ENCODE peak calls at places on chromosomes 16 and 17, in eight cellular contexts. R is heart left ventricle, E is heart right ventricle, V is stomach, I is mesenchymal stem cell, W is PC-3, H is transverse colon, C is GM23338. D is an unnamed sample.

GRCh38 chr16:10625595-10626357 is 45.4 kb upstream of the EMP2 start:
- DNase-seq in R (no peak), E (no peak), V (no peak), I (no peak), W (peak; percentile 60), H (no peak), C (no peak), D (no peak)

GRCh38 chr17:81398855-81399451 is 3.7 kb downstream of the BAHCC1 start:
- DNase-seq in R (no peak), E (no peak), V (no peak), I (peak; percentile 64), W (peak; percentile 33), H (no peak), C (no peak), D (no peak)

GRCh38 chr16:73434621-73435020 is 386.7 kb upstream of the ZFHX3 start:
- DNase-seq in R (no peak), E (no peak), V (no peak), I (no peak), W (no peak), H (no peak), C (no peak), D (no peak)

GRCh38 chr16:4990415-4990814 is 32.3 kb downstream of the SEC14L5 start:
- DNase-seq in R (no peak), E (no peak), V (no peak), I (no peak), W (no peak), H (no peak), C (no peak), D (no peak)

GRCh38 chr16:27114006-27114405 is 47.3 kb downstream of the C16orf82 start:
- DNase-seq in R (no peak), E (no peak), V (no peak), I (no peak), W (no peak), H (no peak), C (no peak), D (no peak)

GRCh38 chr16:25037221-25037620 is 22.1 kb upstream of the ARHGAP17 start:
- DNase-seq in R (no peak), E (no peak), V (no peak), I (no peak), W (no peak), H (no peak), C (no peak), D (no peak)

GRCh38 chr17:14359251-14359939 is 58.5 kb downstream of the HS3ST3B1 start:
- DNase-seq in R (no peak), E (no peak), V (no peak), I (peak; percentile 35), W (no peak), H (no peak), C (no peak), D (no peak)

GRCh38 chr17:79974786-79975497 is 60.7 kb downstream of the TBC1D16 start:
- DNase-seq in R (no peak), E (no peak), V (peak; percentile 71), I (no peak), W (no peak), H (no peak), C (peak; percentile 88), D (peak; percentile 75)

GRCh38 chr16:35188288-35189155 is 1729.1 kb downstream of the TP53TG3F start:
- DNase-seq in R (no peak), E (no peak), V (no peak), I (no peak), W (no peak), H (no peak), C (peak; percentile 8), D (no peak)

GRCh38 chr17:48748728-48749566 is 20.4 kb upstream of the HOXB13 start:
- DNase-seq in R (no peak), E (no peak), V (no peak), I (peak; percentile 5), W (peak; percentile 61), H (no peak), C (no peak), D (no peak)

GRCh38 chr16:20320592-20320991 is 6.7 kb downstream of the GP2 start:
- DNase-seq in R (no peak), E (no peak), V (no peak), I (no peak), W (no peak), H (no peak), C (no peak), D (no peak)
- H3K27ac ChIP-seq in R (no peak overlapping the region), E (no peak overlapping the region), V (no peak overlapping the region), I (no peak overlapping the region), W (no peak overlapping the region), H (no peak overlapping the region), C (no peak overlapping the region), D (no peak overlapping the region)

GRCh38 chr17:18888766-18889290 is 30.9 kb downstream of the PRPSAP2 start:
- DNase-seq in R (no peak), E (no peak), V (no peak), I (no peak), W (no peak), H (no peak), C (no peak), D (no peak)
- H3K36me3 ChIP-seq in R (peaks cover 4% of the 10 kb centered on the region), E (peaks cover 84% of the 10 kb centered on the region), V (peaks cover 35% of the 10 kb centered on the region), I (peaks cover 44% of the 10 kb centered on the region), W (peaks cover 43% of the 10 kb centered on the region), H (peaks cover 23% of the 10 kb centered on the region), C (peaks cover 39% of the 10 kb centered on the region), D (no peaks in the 10 kb centered on the region)

DNA sequence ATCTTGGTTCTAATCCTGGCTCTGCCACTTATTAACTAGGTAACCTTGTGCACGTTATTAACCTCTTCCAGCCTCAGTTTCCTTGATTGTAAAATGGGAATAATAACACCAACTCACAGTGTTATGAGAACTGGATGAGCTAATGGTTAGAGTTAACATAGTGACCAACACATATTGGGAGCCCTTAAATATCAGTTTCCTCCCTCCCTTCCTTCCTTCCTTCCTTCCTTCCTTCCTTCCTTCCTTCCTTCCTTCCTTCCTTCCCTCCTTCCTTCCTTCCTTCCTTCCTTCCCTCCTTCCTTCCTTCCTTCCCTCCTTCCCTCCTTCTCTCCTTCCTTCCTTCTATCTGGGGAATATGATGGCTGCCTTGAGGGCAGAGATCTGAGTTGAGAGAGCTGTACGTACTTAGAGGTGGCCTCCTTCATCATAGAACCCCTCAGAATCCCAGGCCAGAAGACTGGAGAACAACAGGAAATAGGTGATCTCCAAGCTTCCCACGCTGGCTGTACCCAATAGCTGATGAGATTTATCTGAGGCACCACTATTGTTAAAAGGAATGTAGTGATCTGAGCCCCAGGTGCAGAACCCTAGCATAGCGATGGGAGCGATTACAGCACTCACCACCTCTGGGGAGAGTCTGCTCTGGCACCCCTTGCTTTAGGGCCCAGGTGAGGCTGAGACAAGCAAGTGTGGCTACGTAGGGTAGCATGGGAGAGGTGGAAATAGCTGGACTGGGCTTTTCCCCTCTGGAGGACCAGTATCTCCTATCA is 26.2 kb downstream of the CCR7 start:
- DNase-seq in R (peak; percentile 19), E (no peak), V (no peak), I (no peak), W (no peak), H (no peak), C (no peak), D (peak; percentile 15)
- H3K4me1 ChIP-seq in R (peaks cover 86% of the 10 kb centered on the region), E (peaks cover 94% of the 10 kb centered on the region), V (peaks cover 39% of the 10 kb centered on the region), I (peaks cover 44% of the 10 kb centered on the region), W (no peaks in the 10 kb centered on the region), H (peaks cover 47% of the 10 kb centered on the region), C (peaks cover 4% of the 10 kb centered on the region), D (peaks cover 2% of the 10 kb centered on the region)

DNA sequence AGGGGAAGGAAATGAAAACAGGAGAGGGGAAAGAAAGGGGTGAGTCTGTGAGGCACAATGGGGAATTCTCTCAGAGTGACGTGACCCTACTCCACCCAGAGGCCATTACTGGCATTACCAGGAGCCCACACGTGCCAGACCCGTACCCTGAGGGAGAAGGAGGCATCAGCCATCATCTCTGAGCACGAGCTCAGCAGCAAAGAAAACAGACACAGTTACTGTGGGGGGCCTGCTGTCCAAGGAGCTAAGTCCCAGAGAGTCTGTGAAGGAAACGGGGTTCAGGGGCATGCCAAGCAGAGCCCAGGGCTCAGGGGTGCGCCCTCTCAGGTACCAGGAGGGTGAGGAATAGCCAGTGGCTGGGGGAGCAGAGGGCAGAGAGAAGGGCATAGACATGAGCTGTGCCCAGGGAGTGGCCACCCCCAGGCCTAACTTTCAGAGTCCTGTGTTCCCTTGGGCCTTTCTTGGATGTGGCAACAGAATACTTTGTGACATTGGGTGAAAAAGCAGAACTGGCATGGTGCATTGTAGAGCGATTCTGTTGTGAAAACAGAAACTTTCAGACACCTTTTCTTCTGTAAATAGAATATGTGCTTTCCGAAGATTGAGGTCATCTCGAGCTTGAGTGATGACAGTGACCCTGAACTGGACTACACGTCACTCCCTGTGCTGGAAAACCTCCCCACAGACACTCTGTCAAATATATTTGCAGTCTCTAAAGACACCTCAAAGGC is 11.3 kb downstream of the TAF1C start:
- DNase-seq in R (peak; percentile 55), E (no peak), V (peak; percentile 55), I (peak; percentile 72), W (peak; percentile 72), H (peak; percentile 58), C (peak; percentile 76), D (no peak)
- H3K27ac ChIP-seq in R (peak overlapping the region; percentile 83), E (peak overlapping the region; percentile 87), V (peak overlapping the region; percentile 80), I (no peak overlapping the region), W (no peak overlapping the region), H (no peak overlapping the region), C (no peak overlapping the region), D (no peak overlapping the region)

DNA sequence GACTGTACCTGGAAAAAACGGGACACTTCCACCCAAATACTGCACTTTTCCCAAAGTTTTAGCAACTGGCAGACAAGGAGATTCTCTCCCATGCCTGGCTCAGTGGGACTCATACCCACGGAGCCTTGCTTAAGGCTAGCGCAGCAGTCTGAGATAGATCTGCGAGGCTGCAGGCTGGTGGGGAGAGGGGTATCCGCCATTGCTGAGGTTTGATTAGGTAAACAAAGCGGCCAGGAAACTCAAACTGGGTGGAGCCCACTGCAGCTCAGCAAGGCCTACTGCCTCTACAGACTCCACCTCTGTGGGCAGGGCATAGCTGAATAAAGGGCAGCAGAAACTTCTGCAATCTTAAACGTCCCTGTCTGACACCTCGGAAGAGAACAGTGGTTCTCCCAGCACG is 44.8 kb downstream of the UTP18 start:
- DNase-seq in R (no peak), E (no peak), V (no peak), I (no peak), W (no peak), H (no peak), C (no peak), D (no peak)
- H3K36me3 ChIP-seq in R (no peaks in the 10 kb centered on the region), E (no peaks in the 10 kb centered on the region), V (no peaks in the 10 kb centered on the region), I (peaks cover 1% of the 10 kb centered on the region), W (no peaks in the 10 kb centered on the region), H (no peaks in the 10 kb centered on the region), C (no peaks in the 10 kb centered on the region), D (no peaks in the 10 kb centered on the region)

GRCh38 chr17:42521036-42521435 is 15.0 kb upstream of the NAGLU start:
- DNase-seq in R (no peak), E (no peak), V (no peak), I (peak; percentile 35), W (no peak), H (no peak), C (no peak), D (peak; percentile 61)
- H3K4me1 ChIP-seq in R (peaks cover 82% of the 10 kb centered on the region), E (peaks cover 85% of the 10 kb centered on the region), V (peaks cover 67% of the 10 kb centered on the region), I (peaks cover 48% of the 10 kb centered on the region), W (peaks cover 30% of the 10 kb centered on the region), H (peaks cover 64% of the 10 kb centered on the region), C (peaks cover 23% of the 10 kb centered on the region), D (peaks cover 8% of the 10 kb centered on the region)

DNA sequence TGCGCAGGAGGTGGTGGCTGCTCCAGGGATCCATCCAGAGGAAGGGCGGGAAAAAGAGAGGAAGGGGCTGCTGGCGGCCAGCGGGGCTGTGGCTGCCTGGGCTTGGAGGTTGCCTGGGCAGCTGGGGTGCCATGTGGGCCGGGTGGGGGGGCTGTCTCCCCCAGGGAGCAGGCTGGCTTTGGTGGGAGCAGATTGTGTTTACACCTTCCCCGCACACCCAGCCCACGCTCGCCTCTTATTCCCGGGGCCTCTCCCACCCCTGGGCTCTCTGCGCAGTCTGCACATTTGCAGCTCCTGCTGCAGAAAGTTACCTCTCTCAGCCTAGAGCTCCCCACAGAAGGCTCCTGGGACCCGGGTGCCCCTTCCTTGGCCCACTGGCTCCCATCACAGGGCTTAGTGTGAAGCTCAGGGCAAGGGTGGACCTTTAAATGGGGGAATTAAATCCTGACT is 5.1 kb downstream of the PRCD start:
- DNase-seq in R (no peak), E (no peak), V (no peak), I (no peak), W (no peak), H (no peak), C (no peak), D (no peak)
- H3K27ac ChIP-seq in R (peak overlapping the region; percentile 72), E (peak overlapping the region; percentile 82), V (peak overlapping the region; percentile 29), I (no peak overlapping the region), W (no peak overlapping the region), H (no peak overlapping the region), C (no peak overlapping the region), D (no peak overlapping the region)